ENCODE peak calls at places on chromosomes 4 and X, in five cellular contexts. J, Z, H, B and Q are unnamed samples.
A peak's percentile ranks its signal among the peaks of the same experiment; 100 is the strongest.

GRCh38 chr4:12902735-12903134 is 581.4 kb downstream of the RAB28 start:
- DNase-seq in H (no peak), B (no peak), Z (no peak), J (no peak), Q (no peak)

GRCh38 chr4:6221851-6222760 is 21.8 kb upstream of the JAKMIP1 start:
- DNase-seq in J (peak; percentile 50), H (peak; percentile 30), B (peak; percentile 29), Z (no peak), Q (no peak)

GRCh38 chr4:65437102-65437501 is 233.2 kb downstream of the EPHA5 start:
- DNase-seq in J (no peak), B (no peak), Z (no peak), H (peak; percentile 28), Q (no peak)

GRCh38 chrX:43809463-43809862 is 72.8 kb downstream of the MAOB start:
- DNase-seq in J (no peak), B (no peak), Z (no peak), H (peak; percentile 81), Q (no peak)

GRCh38 chrX:69120476-69120875 is 44.8 kb downstream of the PJA1 start:
- DNase-seq in Z (no peak), J (no peak), H (no peak), B (no peak), Q (no peak)

GRCh38 chrX:135530097-135530496 is 9.6 kb downstream of the INTS6L start:
- DNase-seq in Z (no peak), B (no peak), J (no peak), H (no peak), Q (no peak)

GRCh38 chr4:155207534-155208257 is 740 bp upstream of the NPY2R start:
- DNase-seq in J (no peak), Z (no peak), H (peak; percentile 17), B (no peak), Q (no peak)

GRCh38 chr4:185559913-185560281 is 24.6 kb upstream of the PDLIM3 start:
- DNase-seq in J (no peak), H (peak; percentile 89), B (no peak), Z (no peak), Q (no peak)